ENCODE peak calls at places on chromosomes 13 and 19, in six cellular contexts. V, O, I, U, A and Y are unnamed samples.

GRCh38 chr13:21048901-21049655 is 12.3 kb downstream of the LATS2 start:
- DNase-seq in I (no peak), A (peak), U (no peak), V (no peak), O (no peak), Y (no peak)

GRCh38 chr13:45521292-45521691 is 56.6 kb downstream of the COG3 start:
- DNase-seq in U (no peak), A (no peak), I (no peak), V (no peak), O (no peak), Y (no peak)

GRCh38 chr19:5627395-5627904 is 4.6 kb downstream of the SAFB start:
- DNase-seq in I (peak), U (peak), O (no peak), A (no peak), V (peak), Y (peak)

GRCh38 chr13:51538626-51539179 is 45.6 kb upstream of the WDFY2 start:
- DNase-seq in O (no peak), V (no peak), I (no peak), U (no peak), A (no peak), Y (no peak)

GRCh38 chr13:108281941-108282340 is 12.4 kb downstream of the TNFSF13B start:
- DNase-seq in A (no peak), U (no peak), I (no peak), V (no peak), O (no peak), Y (no peak)

GRCh38 chr19:28307460-28307859 is 905.5 kb downstream of the UQCRFS1 start:
- DNase-seq in U (no peak), A (no peak), I (no peak), V (no peak), O (no peak), Y (no peak)

GRCh38 chr19:45771331-45771933 is 2.4 kb upstream of the SIX5 start:
- DNase-seq in I (no peak), A (peak), U (no peak), V (peak), O (no peak), Y (no peak)

GRCh38 chr19:57055956-57056355 is 63.8 kb upstream of the USP29 start:
- DNase-seq in U (no peak), I (no peak), O (no peak), V (no peak), A (no peak), Y (no peak)

GRCh38 chr13:113074876-113075275 is 30.7 kb upstream of the F7 start:
- DNase-seq in U (no peak), A (no peak), O (no peak), V (no peak), I (no peak), Y (no peak)

GRCh38 chr13:95267662-95268369 is 33.4 kb downstream of the ABCC4 start:
- DNase-seq in O (no peak), U (peak), A (no peak), I (no peak), V (no peak), Y (no peak)

GRCh38 chr19:50046649-50047503 is 21.1 kb downstream of the ZNF473 start:
- DNase-seq in I (peak), V (peak), A (peak), O (peak), U (peak), Y (peak)

GRCh38 chr19:2774083-2774679 is 8.9 kb downstream of the SGTA start:
- DNase-seq in O (no peak), I (no peak), V (no peak), A (no peak), U (no peak), Y (no peak)

GRCh38 chr13:113275387-113275786 is 21.7 kb upstream of the LAMP1 start:
- DNase-seq in A (peak), I (peak), O (peak), U (peak), V (no peak), Y (no peak)

GRCh38 chr13:110446570-110446880 is 115.0 kb downstream of the RAB20 start:
- DNase-seq in O (no peak), I (no peak), U (no peak), V (no peak), A (no peak), Y (no peak)

GRCh38 chr13:31001647-31002046 is 69.2 kb downstream of the TEX26 start:
- DNase-seq in I (no peak), O (no peak), V (no peak), U (no peak), A (peak), Y (no peak)

GRCh38 chr19:29215322-29215845 is 2.4 kb upstream of the UQCRFS1 start:
- DNase-seq in V (no peak), O (no peak), I (no peak), A (no peak), U (no peak), Y (no peak)

GRCh38 chr13:43805071-43805468 is 18.3 kb upstream of the ENOX1 start:
- DNase-seq in U (no peak), O (peak), V (no peak), A (no peak), I (no peak), Y (peak)

GRCh38 chr19:13215572-13216380 is 65.6 kb downstream of the IER2 start:
- DNase-seq in V (no peak), A (no peak), O (no peak), U (no peak), I (peak), Y (no peak)

GRCh38 chr19:44745386-44745831 is 3.1 kb upstream of the BCL3 start:
- DNase-seq in U (peak), I (no peak), V (peak), A (no peak), O (no peak), Y (no peak)

GRCh38 chr19:38360351-38360750 is 14.0 kb upstream of the PSMD8 start:
- DNase-seq in U (no peak), V (no peak), O (no peak), A (no peak), I (no peak), Y (no peak)

GRCh38 chr13:80149757-80150156 is 191.2 kb downstream of the SPRY2 start:
- DNase-seq in I (no peak), V (no peak), O (no peak), U (no peak), A (no peak), Y (no peak)

GRCh38 chr19:18415177-18415867 is 3.9 kb upstream of the SSBP4 start:
- DNase-seq in I (no peak), O (peak), U (peak), A (no peak), V (peak), Y (peak)

GRCh38 chr13:96481482-96481881 is 391.6 kb downstream of the HS6ST3 start:
- DNase-seq in O (no peak), U (no peak), I (no peak), V (no peak), A (no peak), Y (no peak)

GRCh38 chr19:10419646-10420443 is 493 bp upstream of the PDE4A start:
- DNase-seq in U (no peak), O (peak), V (no peak), A (peak), I (peak), Y (no peak)

GRCh38 chr13:67299072-67299635 is 69.0 kb upstream of the PCDH9 start:
- DNase-seq in I (no peak), O (no peak), A (no peak), U (no peak), V (no peak), Y (no peak)

GRCh38 chr19:43229315-43229714 is 23.9 kb upstream of the PSG4 start:
- DNase-seq in V (no peak), U (no peak), I (no peak), O (no peak), A (no peak), Y (no peak)

GRCh38 chr13:110868631-110869165 is 46.2 kb downstream of the ANKRD10 start:
- DNase-seq in A (peak), O (no peak), U (no peak), V (no peak), I (no peak), Y (no peak)

GRCh38 chr19:29422047-29422446 is 103.7 kb upstream of the VSTM2B start:
- DNase-seq in V (no peak), I (no peak), U (no peak), O (no peak), A (no peak), Y (no peak)

GRCh38 chr13:34070544-34071303 is 252.8 kb downstream of the RFC3 start:
- DNase-seq in U (no peak), A (no peak), V (no peak), O (no peak), I (no peak), Y (no peak)

GRCh38 chr19:41928221-41928683 is at the start of gene ERFL:
- DNase-seq in U (no peak), V (no peak), O (no peak), A (no peak), I (no peak), Y (no peak)

GRCh38 chr13:113837554-113838355 is 26.1 kb downstream of the GAS6 start:
- DNase-seq in A (no peak), O (peak), U (peak), I (no peak), V (peak), Y (peak)

GRCh38 chr13:46632171-46632570 is 79.2 kb downstream of the LRCH1 start:
- DNase-seq in O (no peak), U (no peak), A (no peak), V (no peak), I (no peak), Y (no peak)

GRCh38 chr19:44618640-44619357 is 5.4 kb downstream of the IGSF23 start:
- DNase-seq in V (no peak), I (no peak), A (no peak), U (no peak), O (no peak), Y (no peak)